ENCODE peak calls at places on chromosomes 4 and X, in ten cellular contexts. A, V, W, D, Q, N, J, I, S and K are unnamed samples.

GRCh38 chr4:80471701-80472100 is 136.2 kb downstream of the CFAP299 start:
- DNase-seq in A (peak), V (no peak), W (no peak), D (no peak), Q (peak), N (no peak), J (peak), I (no peak), S (no peak), K (no peak)

GRCh38 chr4:73603854-73604584 is 16.2 kb downstream of the RASSF6 start:
- DNase-seq in A (no peak), V (no peak), W (no peak), D (no peak), Q (no peak), N (no peak), J (no peak), I (no peak), S (no peak), K (no peak)

GRCh38 chr4:807792-808191 is 18.1 kb downstream of the CPLX1 start:
- DNase-seq in A (no peak), V (no peak), W (no peak), D (no peak), Q (no peak), N (no peak), J (no peak), I (no peak), S (no peak), K (no peak)

GRCh38 chr4:79947386-79947785 is 125.6 kb downstream of the ANTXR2 start:
- DNase-seq in A (no peak), V (no peak), W (no peak), D (no peak), Q (no peak), N (no peak), J (no peak), I (no peak), S (no peak), K (no peak)

GRCh38 chrX:4249401-4249800 is 536.0 kb upstream of the PRKX start:
- DNase-seq in A (no peak), V (no peak), W (no peak), D (no peak), Q (no peak), N (no peak), J (no peak), I (no peak), S (no peak), K (no peak)

GRCh38 chrX:115400960-115401359 is 111.4 kb downstream of the LUZP4 start:
- DNase-seq in A (no peak), V (no peak), W (peak), D (no peak), Q (no peak), N (no peak), J (no peak), I (no peak), S (no peak), K (no peak)

GRCh38 chr4:138666366-138666765 is 349.2 kb upstream of the NOCT start:
- DNase-seq in A (no peak), V (no peak), W (no peak), D (no peak), Q (peak), N (no peak), J (no peak), I (no peak), S (no peak), K (no peak)

GRCh38 chrX:18672008-18672407 is at the start of gene RS1:
- DNase-seq in A (no peak), V (no peak), W (no peak), D (no peak), Q (no peak), N (no peak), J (no peak), I (no peak), S (no peak), K (no peak)

GRCh38 chr4:3786196-3786869 is 20.1 kb downstream of the ADRA2C start:
- DNase-seq in A (no peak), V (no peak), W (no peak), D (no peak), Q (peak), N (no peak), J (no peak), I (no peak), S (no peak), K (no peak)

GRCh38 chrX:137031517-137032377 is 2.0 kb downstream of the GPR101 start:
- DNase-seq in A (no peak), V (no peak), W (no peak), D (peak), Q (peak), N (peak), J (peak), I (peak), S (peak), K (peak)

GRCh38 chr4:52260507-52261302 is 209.6 kb downstream of the SPATA18 start:
- DNase-seq in A (no peak), V (no peak), W (peak), D (peak), Q (no peak), N (no peak), J (no peak), I (no peak), S (no peak), K (no peak)

GRCh38 chrX:150697641-150698040 is 4.4 kb downstream of the MTMR1 start:
- DNase-seq in A (no peak), V (no peak), W (no peak), D (no peak), Q (no peak), N (no peak), J (no peak), I (no peak), S (peak), K (no peak)

GRCh38 chr4:184952522-184952921 is 65.8 kb upstream of the HELT start:
- DNase-seq in A (no peak), V (no peak), W (no peak), D (no peak), Q (no peak), N (no peak), J (no peak), I (no peak), S (no peak), K (no peak)

GRCh38 chr4:17367201-17367600 is 144.7 kb downstream of the QDPR start:
- DNase-seq in A (no peak), V (no peak), W (no peak), D (no peak), Q (no peak), N (no peak), J (no peak), I (no peak), S (no peak), K (no peak)

GRCh38 chr4:66688674-66689073 is 856.6 kb downstream of the CENPC start:
- DNase-seq in A (no peak), V (no peak), W (no peak), D (no peak), Q (peak), N (no peak), J (peak), I (no peak), S (no peak), K (no peak)

GRCh38 chrX:17635231-17635630 is 102.1 kb upstream of the SCML1 start:
- DNase-seq in A (no peak), V (no peak), W (no peak), D (no peak), Q (peak), N (no peak), J (no peak), I (no peak), S (no peak), K (no peak)

GRCh38 chr4:101158136-101158485 is 189.2 kb downstream of the PPP3CA start:
- DNase-seq in A (no peak), V (no peak), W (no peak), D (no peak), Q (no peak), N (no peak), J (no peak), I (no peak), S (no peak), K (no peak)

GRCh38 chrX:63561425-63561824 is 210.3 kb upstream of the SPIN4 start:
- DNase-seq in A (no peak), V (no peak), W (no peak), D (no peak), Q (peak), N (no peak), J (peak), I (no peak), S (no peak), K (no peak)

GRCh38 chr4:105107105-105107856 is 39.4 kb upstream of the TET2 start:
- DNase-seq in A (no peak), V (no peak), W (no peak), D (no peak), Q (no peak), N (no peak), J (no peak), I (no peak), S (no peak), K (no peak)

GRCh38 chrX:137574102-137574783 is 8.3 kb downstream of the ZIC3 start:
- DNase-seq in A (no peak), V (no peak), W (no peak), D (peak), Q (no peak), N (no peak), J (no peak), I (no peak), S (no peak), K (no peak)

GRCh38 chr4:122747883-122748282 is 15.4 kb downstream of the BBS12 start:
- DNase-seq in A (no peak), V (no peak), W (no peak), D (no peak), Q (no peak), N (peak), J (no peak), I (no peak), S (no peak), K (no peak)

GRCh38 chr4:140645614-140646412 is 77.1 kb upstream of the UCP1 start:
- DNase-seq in A (no peak), V (no peak), W (peak), D (no peak), Q (peak), N (peak), J (no peak), I (no peak), S (no peak), K (no peak)

GRCh38 chr4:113293673-113294072 is 244.2 kb downstream of the ANK2 start:
- DNase-seq in A (no peak), V (no peak), W (peak), D (no peak), Q (no peak), N (no peak), J (no peak), I (no peak), S (no peak), K (no peak)

GRCh38 chr4:151957163-151957562 is 196.4 kb upstream of the GATB start:
- DNase-seq in A (no peak), V (no peak), W (peak), D (peak), Q (no peak), N (peak), J (no peak), I (no peak), S (no peak), K (no peak)